ENCODE peak calls at places on chromosomes 7 and 10, in eight cellular contexts. One of them, this sample, is unnamed.

GRCh38 chr7:112112822-112113255 is 93.4 kb downstream of the DOCK4 start:
- DNase-seq in G401: peak
- DNase-seq in memory B cell: no peak
- DNase-seq in HFFc6: peak
- DNase-seq in mesendoderm: no peak
- DNase-seq in naive thymus-derived CD4-positive, alpha-beta T cell: no peak
- DNase-seq in GM13977: no peak
- DNase-seq in right lobe of liver: no peak
- DNase-seq in this sample: peak

GRCh38 chr10:24209421-24209770 is 458 bp downstream of the KIAA1217 start:
- DNase-seq in right lobe of liver: no peak
- DNase-seq in naive thymus-derived CD4-positive, alpha-beta T cell: no peak
- DNase-seq in HFFc6: peak
- DNase-seq in mesendoderm: peak
- DNase-seq in memory B cell: no peak
- DNase-seq in GM13977: peak
- DNase-seq in G401: no peak
- DNase-seq in this sample: no peak

GRCh38 chr7:150811-151221 is 41.6 kb upstream of the FAM20C start:
- DNase-seq in naive thymus-derived CD4-positive, alpha-beta T cell: no peak
- DNase-seq in GM13977: no peak
- DNase-seq in G401: no peak
- DNase-seq in memory B cell: no peak
- DNase-seq in HFFc6: no peak
- DNase-seq in right lobe of liver: no peak
- DNase-seq in mesendoderm: no peak
- DNase-seq in this sample: peak

GRCh38 chr10:79103585-79103984 is 34.8 kb downstream of the ZMIZ1 start:
- DNase-seq in G401: no peak
- DNase-seq in naive thymus-derived CD4-positive, alpha-beta T cell: no peak
- DNase-seq in GM13977: no peak
- DNase-seq in HFFc6: no peak
- DNase-seq in mesendoderm: no peak
- DNase-seq in memory B cell: no peak
- DNase-seq in right lobe of liver: no peak
- DNase-seq in this sample: no peak

GRCh38 chr7:139884441-139884840 is 55.4 kb downstream of the TBXAS1 start:
- DNase-seq in naive thymus-derived CD4-positive, alpha-beta T cell: no peak
- DNase-seq in right lobe of liver: no peak
- DNase-seq in memory B cell: no peak
- DNase-seq in G401: no peak
- DNase-seq in GM13977: no peak
- DNase-seq in HFFc6: no peak
- DNase-seq in mesendoderm: peak
- DNase-seq in this sample: no peak

GRCh38 chr10:112631501-112632410 is 184.7 kb downstream of the VTI1A start:
- DNase-seq in right lobe of liver: no peak
- DNase-seq in memory B cell: no peak
- DNase-seq in GM13977: no peak
- DNase-seq in HFFc6: no peak
- DNase-seq in naive thymus-derived CD4-positive, alpha-beta T cell: no peak
- DNase-seq in G401: no peak
- DNase-seq in mesendoderm: no peak
- DNase-seq in this sample: no peak

GRCh38 chr7:19665399-19666008 is 43.3 kb downstream of the POLR1F start:
- DNase-seq in GM13977: peak
- DNase-seq in G401: peak
- DNase-seq in memory B cell: no peak
- DNase-seq in right lobe of liver: no peak
- DNase-seq in HFFc6: peak
- DNase-seq in naive thymus-derived CD4-positive, alpha-beta T cell: peak
- DNase-seq in mesendoderm: peak
- DNase-seq in this sample: no peak

GRCh38 chr7:33485746-33486491 is 356.6 kb downstream of the BBS9 start:
- DNase-seq in G401: no peak
- DNase-seq in GM13977: no peak
- DNase-seq in mesendoderm: no peak
- DNase-seq in memory B cell: no peak
- DNase-seq in naive thymus-derived CD4-positive, alpha-beta T cell: no peak
- DNase-seq in right lobe of liver: no peak
- DNase-seq in HFFc6: no peak
- DNase-seq in this sample: no peak

GRCh38 chr7:44109991-44110390 is 5.8 kb downstream of the AEBP1 start:
- DNase-seq in mesendoderm: no peak
- DNase-seq in GM13977: no peak
- DNase-seq in G401: no peak
- DNase-seq in naive thymus-derived CD4-positive, alpha-beta T cell: no peak
- DNase-seq in memory B cell: no peak
- DNase-seq in right lobe of liver: no peak
- DNase-seq in HFFc6: no peak
- DNase-seq in this sample: no peak

GRCh38 chr10:131195552-131196159 is 115.9 kb downstream of the TCERG1L start:
- DNase-seq in memory B cell: no peak
- DNase-seq in GM13977: no peak
- DNase-seq in naive thymus-derived CD4-positive, alpha-beta T cell: no peak
- DNase-seq in mesendoderm: no peak
- DNase-seq in right lobe of liver: peak
- DNase-seq in G401: no peak
- DNase-seq in HFFc6: no peak
- DNase-seq in this sample: no peak

GRCh38 chr7:51013218-51013786 is 230.6 kb upstream of the GRB10 start:
- DNase-seq in G401: no peak
- DNase-seq in HFFc6: no peak
- DNase-seq in right lobe of liver: no peak
- DNase-seq in memory B cell: no peak
- DNase-seq in naive thymus-derived CD4-positive, alpha-beta T cell: no peak
- DNase-seq in mesendoderm: no peak
- DNase-seq in GM13977: no peak
- DNase-seq in this sample: no peak

GRCh38 chr7:19984231-19984632 is 210.8 kb upstream of the TMEM196 start:
- DNase-seq in right lobe of liver: no peak
- DNase-seq in memory B cell: peak
- DNase-seq in GM13977: no peak
- DNase-seq in G401: no peak
- DNase-seq in HFFc6: no peak
- DNase-seq in naive thymus-derived CD4-positive, alpha-beta T cell: no peak
- DNase-seq in mesendoderm: peak
- DNase-seq in this sample: no peak

GRCh38 chr10:15539262-15539661 is 168.2 kb upstream of the FAM171A1 start:
- DNase-seq in HFFc6: no peak
- DNase-seq in G401: no peak
- DNase-seq in GM13977: no peak
- DNase-seq in naive thymus-derived CD4-positive, alpha-beta T cell: no peak
- DNase-seq in right lobe of liver: no peak
- DNase-seq in memory B cell: no peak
- DNase-seq in mesendoderm: no peak
- DNase-seq in this sample: no peak

GRCh38 chr7:332646-333398 is 42.9 kb downstream of the FOXL3 start:
- DNase-seq in mesendoderm: peak
- DNase-seq in G401: peak
- DNase-seq in HFFc6: no peak
- DNase-seq in naive thymus-derived CD4-positive, alpha-beta T cell: peak
- DNase-seq in right lobe of liver: peak
- DNase-seq in memory B cell: peak
- DNase-seq in GM13977: peak
- DNase-seq in this sample: no peak